ENCODE peak calls at places on chromosomes 5 and 9, in four cellular contexts. S, Z, Y and J are unnamed samples.

GRCh38 chr5:93592866-93593265 is 9.8 kb downstream of the NR2F1 start:
- DNase-seq in S (no peak), Z (no peak), Y (no peak), J (no peak)

GRCh38 chr5:115487750-115488149 is 56.8 kb downstream of the FEM1C start:
- DNase-seq in S (no peak), Z (no peak), Y (no peak), J (no peak)

GRCh38 chr5:135541969-135542502 is 6.3 kb upstream of the NEUROG1 start:
- DNase-seq in S (no peak), Z (no peak), Y (no peak), J (no peak)

GRCh38 chr5:3310551-3311340 is 284.9 kb upstream of the IRX1 start:
- DNase-seq in S (peak), Z (no peak), Y (peak), J (no peak)

GRCh38 chr9:106127771-106128170 is 433.4 kb downstream of the TMEM38B start:
- DNase-seq in S (no peak), Z (no peak), Y (no peak), J (no peak)

GRCh38 chr5:57705769-57706168 is 223.2 kb upstream of the ACTBL2 start:
- DNase-seq in S (no peak), Z (no peak), Y (no peak), J (no peak)

GRCh38 chr9:12923472-12924009 is 148.7 kb downstream of the LURAP1L start:
- DNase-seq in S (peak), Z (no peak), Y (no peak), J (no peak)

GRCh38 chr9:124941689-124942561 is 1.0 kb upstream of the GOLGA1 start:
- DNase-seq in S (peak), Z (no peak), Y (peak), J (peak)

GRCh38 chr5:5422819-5423515 is 490 bp downstream of the ICE1 start:
- DNase-seq in S (peak), Z (no peak), Y (no peak), J (no peak)

GRCh38 chr9:88197781-88198345 is 59.6 kb upstream of the SPATA31C2 start:
- DNase-seq in S (no peak), Z (no peak), Y (no peak), J (no peak)

GRCh38 chr9:93091453-93092081 is 4.5 kb upstream of the CARD19 start:
- DNase-seq in S (no peak), Z (no peak), Y (no peak), J (peak)

GRCh38 chr9:98856982-98857381 is 49.5 kb downstream of the GALNT12 start:
- DNase-seq in S (no peak), Z (no peak), Y (no peak), J (no peak)

GRCh38 chr9:91426123-91426745 is 2.6 kb upstream of the NFIL3 start:
- DNase-seq in S (peak), Z (no peak), Y (no peak), J (no peak)

GRCh38 chr9:91424403-91425176 is 958 bp upstream of the NFIL3 start:
- DNase-seq in S (peak), Z (peak), Y (peak), J (peak)

GRCh38 chr9:91423785-91424402 is at the start of gene NFIL3:
- DNase-seq in S (peak), Z (peak), Y (peak), J (peak)

GRCh38 chr9:91422832-91423711 is 560 bp downstream of the NFIL3 start:
- DNase-seq in S (peak), Z (peak), Y (peak), J (peak)

DNA sequence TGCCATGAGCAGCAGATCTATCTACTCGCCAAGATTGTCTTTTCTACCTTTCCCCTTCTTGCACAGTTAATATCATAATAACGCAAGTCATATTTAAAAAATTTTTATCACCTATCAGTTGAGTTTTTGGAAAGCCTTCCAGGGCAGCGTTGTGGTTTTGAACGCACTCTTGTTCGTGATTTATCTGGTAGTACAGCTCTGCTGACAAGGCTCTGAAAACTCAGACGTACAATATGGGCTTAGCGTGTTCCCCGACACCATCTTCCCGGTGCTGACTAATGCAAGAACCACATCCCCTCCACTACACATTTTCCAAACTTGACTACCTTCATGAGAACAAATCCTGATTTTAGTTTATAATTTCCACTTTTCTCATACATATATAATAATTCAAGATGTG is 1.6 kb upstream of the NFIL3 start:
- DNase-seq in S (no peak), Z (no peak), Y (no peak), J (no peak)
- H3K27ac ChIP-seq in S (peak), Z (peak), Y (peak), J (peak)

DNA sequence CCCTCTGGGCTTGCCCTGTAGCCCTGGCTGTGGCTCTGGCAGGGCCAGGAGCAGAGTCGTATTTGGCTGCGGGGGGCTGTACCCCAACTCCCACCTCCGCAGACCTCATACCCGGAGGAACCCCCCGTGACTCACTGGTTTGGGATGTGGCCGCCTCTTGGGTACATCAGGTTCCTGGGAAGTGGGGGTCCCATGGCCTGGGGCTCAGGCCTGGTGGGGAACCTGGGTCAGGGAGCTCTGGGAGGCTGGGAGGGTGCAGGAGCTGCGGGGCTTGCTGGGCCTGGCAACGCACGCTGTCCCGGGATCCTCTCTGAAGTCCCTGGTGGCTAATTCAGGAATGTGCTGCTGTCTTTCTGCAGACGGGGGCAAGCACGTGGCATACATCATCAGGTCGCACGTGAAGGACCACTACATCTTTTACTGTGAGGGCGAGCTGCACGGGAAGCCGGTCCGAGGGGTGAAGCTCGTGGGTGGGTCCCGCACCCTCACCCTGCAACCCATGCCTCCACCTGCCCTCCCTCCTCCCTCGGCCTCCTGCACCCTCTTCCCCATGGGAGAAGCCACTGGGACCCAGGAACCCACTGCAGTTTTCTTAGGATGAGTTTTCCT is 2.4 kb downstream of the LCN1 start:
- DNase-seq in S (no peak), Z (no peak), Y (no peak), J (no peak)
- H3K27ac ChIP-seq in S (no peak), Z (no peak), Y (no peak), J (no peak)

GRCh38 chr9:20570086-20570485 is 52.2 kb downstream of the MLLT3 start:
- DNase-seq in S (no peak), Z (no peak), Y (no peak), J (no peak)

GRCh38 chr9:20570756-20571155 is 51.5 kb downstream of the MLLT3 start:
- DNase-seq in S (no peak), Z (no peak), Y (no peak), J (no peak)

GRCh38 chr9:20566401-20566800 is 55.9 kb downstream of the MLLT3 start:
- DNase-seq in S (no peak), Z (no peak), Y (no peak), J (no peak)

GRCh38 chr9:20568406-20568805 is 53.9 kb downstream of the MLLT3 start:
- DNase-seq in S (no peak), Z (no peak), Y (no peak), J (no peak)

DNA sequence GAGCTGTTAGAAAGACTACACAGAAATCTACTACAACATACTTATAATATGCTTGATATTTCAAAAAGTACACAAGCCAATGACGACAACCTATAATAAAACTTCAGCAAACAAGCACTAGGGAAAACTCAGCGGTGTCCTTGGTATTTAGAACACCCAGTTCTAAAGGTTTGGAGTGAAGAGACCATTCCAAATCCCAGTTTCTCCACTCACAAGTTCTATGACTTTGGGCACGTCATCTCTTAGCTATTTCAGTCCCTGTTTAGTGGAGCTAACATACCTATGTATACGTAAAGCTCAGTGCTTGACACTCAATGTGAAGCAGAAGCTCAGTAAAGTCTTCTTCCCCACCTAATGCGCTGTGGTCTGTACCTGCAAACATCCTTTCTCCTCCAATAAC is 52.8 kb downstream of the MLLT3 start:
- DNase-seq in S (no peak), Z (no peak), Y (no peak), J (no peak)
- H3K27ac ChIP-seq in S (no peak), Z (no peak), Y (no peak), J (no peak)

GRCh38 chr5:181188700-181189362 is 16.2 kb downstream of the TRIM7 start:
- DNase-seq in S (peak), Z (no peak), Y (peak), J (no peak)
- H3K27ac ChIP-seq in S (peak), Z (peak), Y (peak), J (peak)

DNA sequence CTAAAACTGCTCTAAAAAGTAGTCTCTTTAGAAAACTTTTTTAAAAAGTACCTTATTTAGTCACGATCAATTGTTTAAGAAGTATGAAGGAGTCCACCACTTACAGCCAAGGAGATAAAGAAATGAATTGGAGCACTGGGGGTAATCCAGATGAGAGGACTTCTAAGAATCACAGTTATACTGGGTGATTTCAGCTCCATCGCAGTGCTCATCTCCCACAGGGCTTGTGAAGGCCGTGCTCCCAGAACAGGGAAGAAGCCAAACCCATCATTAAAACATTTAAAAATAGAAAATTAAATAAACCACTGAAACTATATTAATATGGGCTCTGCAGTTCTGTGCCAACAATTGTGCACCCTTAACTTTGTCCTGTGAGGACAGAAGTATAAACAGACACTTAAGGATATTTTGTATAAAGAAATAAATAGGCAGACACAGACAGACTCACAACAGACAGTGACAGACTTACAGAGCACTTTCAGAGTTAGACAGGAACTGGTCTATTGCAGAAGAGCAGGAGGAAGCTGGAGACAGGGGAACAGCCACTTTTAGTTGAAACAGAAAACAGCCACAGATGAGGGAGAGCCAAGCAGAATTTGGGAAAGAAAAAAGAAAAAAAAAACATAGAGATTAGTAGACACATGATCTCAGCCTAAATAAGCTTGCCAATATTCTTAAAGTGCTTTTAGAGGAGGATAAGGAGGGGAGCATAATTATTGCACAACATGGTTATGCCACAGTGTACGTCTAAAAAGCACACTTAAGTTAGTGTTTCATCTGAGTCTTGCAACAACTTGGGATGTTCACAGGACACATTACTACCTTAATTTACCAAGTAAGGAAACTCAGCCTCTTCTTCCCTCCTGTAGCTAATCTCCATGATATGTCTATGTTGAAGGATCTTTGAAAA is 81.9 kb downstream of the FBXO38 start:
- DNase-seq in S (no peak), Z (no peak), Y (no peak), J (no peak)
- H3K27ac ChIP-seq in S (no peak), Z (peak), Y (no peak), J (no peak)

GRCh38 chr5:172573115-172573882 is 67.8 kb upstream of the NEURL1B start:
- DNase-seq in S (no peak), Z (no peak), Y (no peak), J (no peak)

GRCh38 chr5:172574845-172575170 is 66.3 kb upstream of the NEURL1B start:
- DNase-seq in S (no peak), Z (no peak), Y (no peak), J (no peak)

GRCh38 chr5:172575416-172575815 is 65.6 kb upstream of the NEURL1B start:
- DNase-seq in S (no peak), Z (no peak), Y (no peak), J (no peak)

GRCh38 chr5:172575816-172576215 is 65.2 kb upstream of the NEURL1B start:
- DNase-seq in S (no peak), Z (no peak), Y (no peak), J (no peak)

GRCh38 chr5:172573986-172574844 is 66.8 kb upstream of the NEURL1B start:
- DNase-seq in S (no peak), Z (no peak), Y (no peak), J (no peak)
- H3K27ac ChIP-seq in S (no peak), Z (no peak), Y (no peak), J (no peak)

GRCh38 chr5:142514196-142514595 is 171.7 kb downstream of the FGF1 start:
- DNase-seq in S (no peak), Z (no peak), Y (no peak), J (no peak)
- H3K27ac ChIP-seq in S (no peak), Z (no peak), Y (no peak), J (no peak)

GRCh38 chr5:76788362-76788761 is 30.5 kb upstream of the F2RL1 start:
- DNase-seq in S (peak), Z (no peak), Y (peak), J (peak)

GRCh38 chr5:76789991-76790571 is 28.7 kb upstream of the F2RL1 start:
- DNase-seq in S (no peak), Z (no peak), Y (no peak), J (no peak)

GRCh38 chr5:76790632-76791290 is 28.1 kb upstream of the F2RL1 start:
- DNase-seq in S (peak), Z (peak), Y (no peak), J (no peak)

GRCh38 chr5:76785493-76785892 is 33.3 kb upstream of the F2RL1 start:
- DNase-seq in S (peak), Z (no peak), Y (no peak), J (no peak)

DNA sequence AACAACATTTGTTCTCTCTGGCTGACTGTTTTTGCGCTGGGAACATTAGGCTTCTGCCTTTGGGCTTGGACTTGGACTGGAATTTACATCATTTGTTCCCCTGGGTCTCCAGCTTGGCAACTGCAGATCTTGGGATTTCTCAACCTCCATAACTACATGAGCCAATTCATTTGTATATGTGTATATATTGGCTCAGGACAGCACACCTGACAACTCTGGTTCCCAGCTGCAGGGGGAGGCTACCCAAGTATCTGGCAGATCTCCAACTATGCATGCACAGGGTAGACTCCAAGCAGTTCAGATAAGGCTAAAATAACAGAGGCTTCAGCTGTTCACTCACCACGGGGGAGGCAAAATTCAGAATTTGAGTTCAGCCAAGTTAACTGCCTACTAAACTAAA is 31.6 kb upstream of the F2RL1 start:
- DNase-seq in S (peak), Z (peak), Y (no peak), J (no peak)
- H3K27ac ChIP-seq in S (peak), Z (peak), Y (peak), J (no peak)

DNA sequence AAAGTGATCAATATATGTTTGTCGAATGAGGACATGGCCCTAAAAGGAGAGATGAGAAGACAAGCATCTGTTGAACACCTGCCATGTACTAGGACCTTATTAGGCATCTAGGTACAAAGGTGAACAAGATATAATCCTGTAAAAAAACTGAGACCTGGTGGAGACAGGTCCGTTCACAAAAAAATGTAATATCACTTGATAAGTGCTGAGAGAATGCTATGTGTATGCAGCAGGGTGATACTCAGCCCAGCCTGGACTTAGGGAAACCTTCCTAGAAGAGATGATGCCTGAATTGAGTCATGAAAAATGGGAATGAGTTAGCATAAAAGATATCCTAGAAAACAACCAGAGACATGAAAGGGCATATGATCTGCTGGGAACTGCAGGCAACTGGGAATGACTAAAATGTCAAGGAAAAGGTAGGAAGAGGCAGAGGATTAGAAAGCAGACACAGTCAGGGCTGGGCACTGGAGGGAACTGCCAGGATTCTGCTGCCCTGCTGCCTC is 108.5 kb downstream of the ADRB2 start:
- DNase-seq in S (peak), Z (no peak), Y (no peak), J (no peak)
- H3K27ac ChIP-seq in S (no peak), Z (no peak), Y (no peak), J (no peak)